ENCODE peak calls at places on chromosomes 3 and 15, in seven cellular contexts. F is GM23248, O is AG09309, P is uterus, M is tibial artery, D is cardiac muscle cell, X is right cardiac atrium. Z is an unnamed sample.

GRCh38 chr3:123290962-123291361 is 89.2 kb downstream of the SEC22A start:
- DNase-seq in F (no peak), O (no peak), P (no peak), M (peak; percentile 49), D (no peak), X (no peak), Z (no peak)

GRCh38 chr3:8460815-8461482 is 40.7 kb upstream of the LMCD1 start:
- DNase-seq in F (peak; percentile 89), O (peak; percentile 89), P (no peak), M (no peak), D (peak; percentile 86), X (no peak), Z (peak; percentile 69)

GRCh38 chr3:138459619-138460535 is 25.5 kb downstream of the ESYT3 start:
- DNase-seq in F (no peak), O (no peak), P (no peak), M (peak; percentile 48), D (no peak), X (no peak), Z (no peak)

GRCh38 chr3:10495003-10495402 is 10.4 kb downstream of the ATP2B2 start:
- DNase-seq in F (peak; percentile 36), O (no peak), P (no peak), M (no peak), D (peak; percentile 35), X (no peak), Z (no peak)

GRCh38 chr15:57085267-57085666 is 166.8 kb downstream of the TCF12 start:
- DNase-seq in F (no peak), O (no peak), P (no peak), M (no peak), D (no peak), X (no peak), Z (no peak)

GRCh38 chr3:184620101-184620798 is 58.7 kb downstream of the EPHB3 start:
- DNase-seq in F (peak; percentile 70), O (no peak), P (no peak), M (no peak), D (peak; percentile 53), X (no peak), Z (no peak)

GRCh38 chr15:58432421-58432820 is 630 bp downstream of the LIPC start:
- DNase-seq in F (peak; percentile 29), O (no peak), P (no peak), M (no peak), D (peak; percentile 75), X (no peak), Z (no peak)

GRCh38 chr15:51114437-51115119 is 19.9 kb upstream of the TNFAIP8L3 start:
- DNase-seq in F (peak; percentile 56), O (no peak), P (no peak), M (peak; percentile 85), D (peak; percentile 72), X (no peak), Z (no peak)

GRCh38 chr3:16319307-16319706 is 54.3 kb downstream of the OXNAD1 start:
- DNase-seq in F (no peak), O (no peak), P (no peak), M (no peak), D (no peak), X (no peak), Z (no peak)

GRCh38 chr3:65265942-65266341 is 578.1 kb upstream of the ADAMTS9 start:
- DNase-seq in F (no peak), O (no peak), P (no peak), M (no peak), D (no peak), X (no peak), Z (no peak)

GRCh38 chr3:8279476-8279875 is 222.1 kb upstream of the LMCD1 start:
- DNase-seq in F (no peak), O (no peak), P (no peak), M (no peak), D (no peak), X (no peak), Z (no peak)

GRCh38 chr15:75801859-75802593 is 41.2 kb upstream of the UBE2Q2 start:
- DNase-seq in F (peak; percentile 86), O (no peak), P (peak; percentile 76), M (peak; percentile 84), D (peak; percentile 77), X (peak; percentile 92), Z (no peak)
- H3K4me3 ChIP-seq in F (peak overlapping the region; percentile 66), O (peak overlapping the region; percentile 9), P (no peak overlapping the region), M (peak overlapping the region; percentile 10), D (peak overlapping the region; percentile 5), X (no peak overlapping the region), Z (peak overlapping the region; percentile 38)

DNA sequence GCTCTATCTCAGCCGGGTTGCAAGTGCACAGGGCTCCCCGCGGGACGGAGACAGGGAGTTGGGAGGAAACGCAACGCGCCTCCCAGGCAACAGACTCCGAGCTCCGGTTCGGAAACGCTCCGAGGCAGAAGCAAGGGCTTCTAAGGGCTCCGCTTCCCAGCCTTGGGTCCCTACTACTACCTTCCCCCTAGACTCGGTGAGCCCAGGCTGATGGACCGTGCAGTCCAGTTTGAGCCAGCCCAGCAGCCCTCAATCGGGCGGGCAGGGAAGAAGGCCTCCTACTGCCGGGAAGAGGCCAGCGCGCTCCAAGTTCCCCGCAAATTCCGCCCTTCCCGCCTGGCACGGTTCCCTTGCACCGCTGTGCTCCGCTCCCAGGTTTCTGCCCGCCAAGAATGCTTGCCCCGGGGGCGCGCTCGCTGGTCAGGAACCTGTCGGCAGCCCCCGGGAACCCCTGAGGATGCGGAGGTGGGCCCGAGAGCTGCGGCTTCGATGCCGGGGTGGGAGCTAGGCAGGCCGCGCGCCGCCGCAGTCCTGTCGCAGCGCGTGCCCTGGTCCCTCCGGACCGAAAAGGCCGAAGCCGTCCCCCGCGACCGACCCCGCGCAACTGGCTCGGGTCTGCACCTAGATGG is 728 bp downstream of the TRANK1 start:
- DNase-seq in F (peak; percentile 81), O (no peak), P (peak; percentile 62), M (peak; percentile 76), D (peak; percentile 75), X (peak; percentile 84), Z (no peak)
- H3K4me3 ChIP-seq in F (peak overlapping the region; percentile 78), O (peak overlapping the region; percentile 62), P (peak overlapping the region; percentile 68), M (peak overlapping the region; percentile 72), D (peak overlapping the region; percentile 18), X (peak overlapping the region; percentile 80), Z (peak overlapping the region; percentile 68)

GRCh38 chr3:20040476-20041196 is 390 bp downstream of the KAT2B start:
- DNase-seq in F (peak; percentile 82), O (no peak), P (peak; percentile 79), M (peak; percentile 90), D (peak; percentile 79), X (peak; percentile 92), Z (no peak)

GRCh38 chr3:20043825-20044224 is 3.6 kb downstream of the KAT2B start:
- DNase-seq in F (no peak), O (no peak), P (no peak), M (no peak), D (no peak), X (no peak), Z (no peak)

GRCh38 chr3:20042331-20042730 is 2.1 kb downstream of the KAT2B start:
- DNase-seq in F (no peak), O (no peak), P (no peak), M (no peak), D (no peak), X (no peak), Z (no peak)

GRCh38 chr3:20041197-20041780 is 1.0 kb downstream of the KAT2B start:
- DNase-seq in F (peak; percentile 74), O (no peak), P (peak; percentile 73), M (peak; percentile 94), D (peak; percentile 72), X (peak; percentile 97), Z (no peak)

GRCh38 chr3:20043398-20043797 is 3.2 kb downstream of the KAT2B start:
- DNase-seq in F (peak; percentile 51), O (no peak), P (peak; percentile 61), M (peak; percentile 89), D (peak; percentile 44), X (peak; percentile 96), Z (no peak)
- H3K4me3 ChIP-seq in F (no peak overlapping the region), O (no peak overlapping the region), P (peak overlapping the region; percentile 3), M (peak overlapping the region; percentile 39), D (no peak overlapping the region), X (peak overlapping the region; percentile 43), Z (no peak overlapping the region)

DNA sequence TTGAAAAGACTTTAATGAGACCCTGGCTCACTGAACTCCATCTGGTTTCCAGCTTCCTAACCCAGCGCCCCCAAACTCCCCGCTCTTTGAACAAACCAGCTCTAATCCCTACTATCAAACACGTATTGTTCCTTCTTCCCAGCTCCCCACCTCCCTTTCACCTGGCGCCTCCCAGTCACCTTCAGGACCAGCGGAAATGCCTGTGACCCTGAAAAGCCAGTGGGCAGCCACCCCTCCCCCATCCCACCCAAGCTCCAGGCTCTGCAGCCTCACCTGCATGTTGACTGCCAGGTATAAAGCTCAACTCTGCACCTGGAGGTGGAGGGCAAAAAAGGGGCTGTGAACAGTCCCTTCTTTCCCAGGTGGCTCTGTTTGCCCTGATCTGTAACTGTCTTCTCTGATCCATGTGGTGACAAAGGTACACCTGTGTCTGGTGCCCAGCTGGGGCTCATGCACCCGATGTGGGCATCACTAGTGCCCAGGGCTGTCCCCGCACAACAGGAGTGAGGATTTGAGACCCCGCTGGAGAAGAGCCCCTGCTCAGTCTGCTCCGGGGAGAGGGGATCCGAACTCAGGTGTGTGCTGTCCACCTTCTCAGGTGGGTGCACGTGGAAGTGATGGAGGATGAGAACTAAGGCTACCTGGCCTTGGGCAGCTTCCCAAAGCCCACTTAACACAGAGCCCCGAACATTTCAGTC is 129.0 kb downstream of the NSMCE3 start:
- DNase-seq in F (no peak), O (no peak), P (no peak), M (peak; percentile 57), D (no peak), X (no peak), Z (no peak)
- H3K4me3 ChIP-seq in F (no peak overlapping the region), O (no peak overlapping the region), P (no peak overlapping the region), M (no peak overlapping the region), D (no peak overlapping the region), X (no peak overlapping the region), Z (no peak overlapping the region)

GRCh38 chr3:156552973-156553372 is 1.9 kb downstream of the SSR3 start:
- DNase-seq in F (no peak), O (no peak), P (no peak), M (no peak), D (no peak), X (no peak), Z (no peak)
- H3K4me3 ChIP-seq in F (peak overlapping the region; percentile 98), O (peak overlapping the region; percentile 64), P (peak overlapping the region; percentile 92), M (peak overlapping the region; percentile 84), D (peak overlapping the region; percentile 76), X (peak overlapping the region; percentile 77), Z (peak overlapping the region; percentile 85)

DNA sequence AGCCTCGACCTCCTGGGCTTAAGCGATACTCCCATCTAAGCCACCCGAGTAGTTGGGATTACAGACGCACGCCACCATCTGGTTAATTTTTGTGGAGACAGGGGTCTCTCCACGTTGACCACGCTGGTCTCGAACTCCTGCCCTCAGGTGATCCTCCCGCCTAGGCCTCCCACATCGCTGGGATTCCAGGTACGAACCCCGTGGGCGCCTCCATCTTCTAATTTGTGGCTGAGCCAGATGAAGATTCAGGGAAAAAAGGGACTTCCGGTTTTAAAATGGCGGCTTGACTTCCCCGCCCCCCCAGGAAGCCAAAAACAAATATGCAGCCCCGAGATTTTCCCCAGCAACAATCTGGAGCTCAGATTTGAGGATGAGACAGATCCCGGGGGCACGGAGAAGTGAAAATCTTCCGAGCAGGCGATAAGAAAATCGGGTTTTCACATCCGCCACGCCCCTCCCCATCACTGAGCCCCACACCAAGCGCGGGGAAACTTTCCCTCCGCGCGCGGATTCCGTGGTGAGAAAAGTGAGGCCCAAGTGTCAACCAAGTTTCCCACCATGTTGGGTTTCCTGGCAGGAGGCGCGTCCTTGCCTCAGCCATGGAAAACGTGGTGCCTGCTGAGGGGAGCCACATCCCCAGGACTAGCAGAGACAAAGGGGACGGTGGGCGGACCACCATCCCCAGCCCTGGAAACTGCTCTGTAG is 15.4 kb downstream of the CHST14 start:
- DNase-seq in F (no peak), O (no peak), P (no peak), M (no peak), D (no peak), X (no peak), Z (no peak)
- H3K4me3 ChIP-seq in F (no peak overlapping the region), O (no peak overlapping the region), P (no peak overlapping the region), M (no peak overlapping the region), D (no peak overlapping the region), X (no peak overlapping the region), Z (no peak overlapping the region)

GRCh38 chr15:67241132-67241855 is 13.2 kb downstream of the AAGAB start:
- DNase-seq in F (no peak), O (no peak), P (no peak), M (no peak), D (no peak), X (no peak), Z (no peak)
- H3K4me3 ChIP-seq in F (no peak overlapping the region), O (no peak overlapping the region), P (no peak overlapping the region), M (no peak overlapping the region), D (no peak overlapping the region), X (no peak overlapping the region), Z (no peak overlapping the region)

Z was measured in skeletal muscle cell.